ENCODE peak calls at places on chromosome 1, in eight cellular contexts. One of them, this sample, is unnamed.

GRCh38 chr1:6080469-6080868 is 34.8 kb downstream of the KCNAB2 start:
- DNase-seq in breast epithelium: no peak
- DNase-seq in endothelial cell of umbilical vein: peak; percentile 31
- DNase-seq in stomach: no peak
- DNase-seq in tibial nerve: no peak
- DNase-seq in vagina: no peak
- DNase-seq in prostate gland: no peak
- DNase-seq in ovary: no peak
- DNase-seq in this sample: no peak

GRCh38 chr1:24018611-24019580 is 38.8 kb upstream of the SRSF10 start:
- DNase-seq in breast epithelium: peak; percentile 99
- DNase-seq in endothelial cell of umbilical vein: peak; percentile 100
- DNase-seq in stomach: peak; percentile 99
- DNase-seq in tibial nerve: peak; percentile 99
- DNase-seq in vagina: peak; percentile 98
- DNase-seq in prostate gland: peak; percentile 99
- DNase-seq in ovary: peak; percentile 99
- DNase-seq in this sample: peak; percentile 99

GRCh38 chr1:158045639-158046038 is 52.2 kb downstream of the KIRREL1 start:
- DNase-seq in breast epithelium: no peak
- DNase-seq in endothelial cell of umbilical vein: peak; percentile 72
- DNase-seq in stomach: no peak
- DNase-seq in tibial nerve: no peak
- DNase-seq in vagina: no peak
- DNase-seq in prostate gland: peak; percentile 11
- DNase-seq in ovary: no peak
- DNase-seq in this sample: peak; percentile 52

GRCh38 chr1:235601087-235601486 is 48.5 kb downstream of the GNG4 start:
- DNase-seq in breast epithelium: no peak
- DNase-seq in endothelial cell of umbilical vein: peak; percentile 12
- DNase-seq in stomach: peak; percentile 27
- DNase-seq in tibial nerve: no peak
- DNase-seq in vagina: no peak
- DNase-seq in prostate gland: no peak
- DNase-seq in ovary: no peak
- DNase-seq in this sample: no peak

GRCh38 chr1:81351864-81352263 is 448.9 kb upstream of the ADGRL2 start:
- DNase-seq in breast epithelium: no peak
- DNase-seq in endothelial cell of umbilical vein: no peak
- DNase-seq in stomach: no peak
- DNase-seq in tibial nerve: no peak
- DNase-seq in vagina: no peak
- DNase-seq in prostate gland: no peak
- DNase-seq in ovary: no peak
- DNase-seq in this sample: no peak

GRCh38 chr1:82542141-82542540 is 741.4 kb downstream of the ADGRL2 start:
- DNase-seq in breast epithelium: no peak
- DNase-seq in endothelial cell of umbilical vein: no peak
- DNase-seq in stomach: no peak
- DNase-seq in tibial nerve: no peak
- DNase-seq in vagina: no peak
- DNase-seq in prostate gland: no peak
- DNase-seq in ovary: no peak
- DNase-seq in this sample: no peak

GRCh38 chr1:236018885-236019453 is 45.9 kb downstream of the NID1 start:
- DNase-seq in breast epithelium: no peak
- DNase-seq in endothelial cell of umbilical vein: no peak
- DNase-seq in stomach: peak; percentile 50
- DNase-seq in tibial nerve: peak; percentile 78
- DNase-seq in vagina: peak; percentile 100
- DNase-seq in prostate gland: no peak
- DNase-seq in ovary: peak; percentile 68
- DNase-seq in this sample: peak; percentile 90

GRCh38 chr1:26020390-26020789 is 1.2 kb upstream of the EXTL1 start:
- DNase-seq in breast epithelium: no peak
- DNase-seq in endothelial cell of umbilical vein: no peak
- DNase-seq in stomach: no peak
- DNase-seq in tibial nerve: no peak
- DNase-seq in vagina: no peak
- DNase-seq in prostate gland: no peak
- DNase-seq in ovary: peak; percentile 52
- DNase-seq in this sample: peak; percentile 46

GRCh38 chr1:101285922-101286568 is 49.2 kb downstream of the S1PR1 start:
- DNase-seq in breast epithelium: no peak
- DNase-seq in endothelial cell of umbilical vein: peak; percentile 39
- DNase-seq in stomach: no peak
- DNase-seq in tibial nerve: no peak
- DNase-seq in vagina: peak; percentile 44
- DNase-seq in prostate gland: no peak
- DNase-seq in ovary: no peak
- DNase-seq in this sample: no peak

GRCh38 chr1:32249831-32250525 is 1.1 kb upstream of the LCK start:
- DNase-seq in breast epithelium: no peak
- DNase-seq in endothelial cell of umbilical vein: peak; percentile 88
- DNase-seq in stomach: peak; percentile 52
- DNase-seq in tibial nerve: no peak
- DNase-seq in vagina: no peak
- DNase-seq in prostate gland: no peak
- DNase-seq in ovary: no peak
- DNase-seq in this sample: peak; percentile 77

GRCh38 chr1:6033986-6034749 is 11.5 kb upstream of the KCNAB2 start:
- DNase-seq in breast epithelium: no peak
- DNase-seq in endothelial cell of umbilical vein: peak; percentile 30
- DNase-seq in stomach: peak; percentile 44
- DNase-seq in tibial nerve: no peak
- DNase-seq in vagina: no peak
- DNase-seq in prostate gland: no peak
- DNase-seq in ovary: no peak
- DNase-seq in this sample: no peak

GRCh38 chr1:58883888-58884482 is 100.1 kb upstream of the JUN start:
- DNase-seq in breast epithelium: no peak
- DNase-seq in endothelial cell of umbilical vein: peak; percentile 97
- DNase-seq in stomach: no peak
- DNase-seq in tibial nerve: no peak
- DNase-seq in vagina: no peak
- DNase-seq in prostate gland: no peak
- DNase-seq in ovary: no peak
- DNase-seq in this sample: no peak

GRCh38 chr1:241926141-241926540 is 31.4 kb upstream of the BECN2 start:
- DNase-seq in breast epithelium: no peak
- DNase-seq in endothelial cell of umbilical vein: peak; percentile 37
- DNase-seq in stomach: no peak
- DNase-seq in tibial nerve: no peak
- DNase-seq in vagina: no peak
- DNase-seq in prostate gland: no peak
- DNase-seq in ovary: no peak
- DNase-seq in this sample: no peak

GRCh38 chr1:17849216-17849615 is 94.1 kb downstream of the ACTL8 start:
- DNase-seq in breast epithelium: no peak
- DNase-seq in endothelial cell of umbilical vein: no peak
- DNase-seq in stomach: no peak
- DNase-seq in tibial nerve: no peak
- DNase-seq in vagina: no peak
- DNase-seq in prostate gland: no peak
- DNase-seq in ovary: no peak
- DNase-seq in this sample: no peak

GRCh38 chr1:228767636-228768344 is 32.5 kb downstream of the RHOU start:
- DNase-seq in breast epithelium: no peak
- DNase-seq in endothelial cell of umbilical vein: no peak
- DNase-seq in stomach: no peak
- DNase-seq in tibial nerve: no peak
- DNase-seq in vagina: no peak
- DNase-seq in prostate gland: no peak
- DNase-seq in ovary: no peak
- DNase-seq in this sample: no peak

GRCh38 chr1:47840338-47840737 is 156.8 kb downstream of the TRABD2B start:
- DNase-seq in breast epithelium: no peak
- DNase-seq in endothelial cell of umbilical vein: no peak
- DNase-seq in stomach: no peak
- DNase-seq in tibial nerve: no peak
- DNase-seq in vagina: no peak
- DNase-seq in prostate gland: no peak
- DNase-seq in ovary: no peak
- DNase-seq in this sample: no peak

GRCh38 chr1:248816042-248816851 is 9.5 kb downstream of the SH3BP5L start:
- DNase-seq in breast epithelium: no peak
- DNase-seq in endothelial cell of umbilical vein: no peak
- DNase-seq in stomach: no peak
- DNase-seq in tibial nerve: no peak
- DNase-seq in vagina: no peak
- DNase-seq in prostate gland: no peak
- DNase-seq in ovary: no peak
- DNase-seq in this sample: no peak
- H3K4me3 ChIP-seq in breast epithelium: no peak overlapping the region
- H3K4me3 ChIP-seq in endothelial cell of umbilical vein: no peak overlapping the region
- H3K4me3 ChIP-seq in stomach: no peak overlapping the region
- H3K4me3 ChIP-seq in tibial nerve: no peak overlapping the region
- H3K4me3 ChIP-seq in vagina: no peak overlapping the region
- H3K4me3 ChIP-seq in prostate gland: no peak overlapping the region
- H3K4me3 ChIP-seq in ovary: no peak overlapping the region
- H3K4me3 ChIP-seq in this sample: no peak overlapping the region

GRCh38 chr1:208211901-208212843 is 32.0 kb downstream of the PLXNA2 start:
- DNase-seq in breast epithelium: no peak
- DNase-seq in endothelial cell of umbilical vein: peak; percentile 67
- DNase-seq in stomach: no peak
- DNase-seq in tibial nerve: no peak
- DNase-seq in vagina: no peak
- DNase-seq in prostate gland: no peak
- DNase-seq in ovary: no peak
- DNase-seq in this sample: no peak

GRCh38 chr1:208213786-208214185 is 30.4 kb downstream of the PLXNA2 start:
- DNase-seq in breast epithelium: no peak
- DNase-seq in endothelial cell of umbilical vein: peak; percentile 65
- DNase-seq in stomach: no peak
- DNase-seq in tibial nerve: no peak
- DNase-seq in vagina: no peak
- DNase-seq in prostate gland: no peak
- DNase-seq in ovary: no peak
- DNase-seq in this sample: no peak

GRCh38 chr1:208209896-208210589 is 34.1 kb downstream of the PLXNA2 start:
- DNase-seq in breast epithelium: no peak
- DNase-seq in endothelial cell of umbilical vein: no peak
- DNase-seq in stomach: no peak
- DNase-seq in tibial nerve: no peak
- DNase-seq in vagina: no peak
- DNase-seq in prostate gland: no peak
- DNase-seq in ovary: no peak
- DNase-seq in this sample: no peak

GRCh38 chr1:208215393-208215792 is 28.8 kb downstream of the PLXNA2 start:
- DNase-seq in breast epithelium: no peak
- DNase-seq in endothelial cell of umbilical vein: no peak
- DNase-seq in stomach: no peak
- DNase-seq in tibial nerve: no peak
- DNase-seq in vagina: no peak
- DNase-seq in prostate gland: no peak
- DNase-seq in ovary: no peak
- DNase-seq in this sample: no peak

DNA sequence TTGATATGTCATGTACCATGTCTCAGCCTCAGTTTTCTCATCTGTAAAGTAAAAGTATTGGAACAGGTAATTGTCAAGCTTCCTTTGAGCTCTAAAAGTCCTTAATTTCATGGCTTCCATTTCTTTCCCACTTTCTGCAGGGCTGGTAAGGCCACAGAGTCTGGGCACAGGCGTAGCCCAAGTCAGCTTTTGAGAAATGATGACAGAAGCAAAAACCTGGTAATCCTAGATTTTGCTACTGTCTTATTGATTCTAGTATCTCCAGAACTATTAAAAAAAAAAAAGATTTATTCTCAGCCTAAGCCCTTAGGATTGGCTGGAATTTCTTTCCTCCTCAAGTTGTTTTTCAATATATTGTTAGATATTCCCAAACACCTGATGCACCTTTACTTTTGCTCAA is 31.3 kb downstream of the PLXNA2 start:
- DNase-seq in breast epithelium: no peak
- DNase-seq in endothelial cell of umbilical vein: no peak
- DNase-seq in stomach: no peak
- DNase-seq in tibial nerve: no peak
- DNase-seq in vagina: no peak
- DNase-seq in prostate gland: no peak
- DNase-seq in ovary: no peak
- DNase-seq in this sample: no peak
- H3K4me1 ChIP-seq in breast epithelium: peaks cover 7% of the 10 kb centered on the region
- H3K4me1 ChIP-seq in endothelial cell of umbilical vein: peaks cover 91% of the 10 kb centered on the region
- H3K4me1 ChIP-seq in stomach: peaks cover 16% of the 10 kb centered on the region
- H3K4me1 ChIP-seq in tibial nerve: peaks cover 37% of the 10 kb centered on the region
- H3K4me1 ChIP-seq in vagina: peaks cover 37% of the 10 kb centered on the region
- H3K4me1 ChIP-seq in prostate gland: peaks cover 2% of the 10 kb centered on the region
- H3K4me1 ChIP-seq in ovary: peaks cover 9% of the 10 kb centered on the region
- H3K4me1 ChIP-seq in this sample: no peaks in the 10 kb centered on the region

GRCh38 chr1:35190784-35191183 is 2.2 kb downstream of the SFPQ start:
- DNase-seq in breast epithelium: no peak
- DNase-seq in endothelial cell of umbilical vein: no peak
- DNase-seq in stomach: no peak
- DNase-seq in tibial nerve: no peak
- DNase-seq in vagina: no peak
- DNase-seq in prostate gland: no peak
- DNase-seq in ovary: no peak
- DNase-seq in this sample: no peak
- TF ChIP-seq POLR2A in breast epithelium: no peak
- TF ChIP-seq POLR2A in endothelial cell of umbilical vein: no peak
- TF ChIP-seq POLR2A in stomach: no peak
- TF ChIP-seq POLR2A in tibial nerve: no peak
- TF ChIP-seq POLR2A in vagina: no peak
- TF ChIP-seq POLR2A in prostate gland: no peak
- TF ChIP-seq POLR2A in ovary: no peak
- TF ChIP-seq POLR2A in this sample: no peak

GRCh38 chr1:198245379-198245778 is 88.6 kb downstream of the NEK7 start:
- DNase-seq in breast epithelium: no peak
- DNase-seq in endothelial cell of umbilical vein: no peak
- DNase-seq in stomach: no peak
- DNase-seq in tibial nerve: no peak
- DNase-seq in vagina: no peak
- DNase-seq in prostate gland: no peak
- DNase-seq in ovary: no peak
- DNase-seq in this sample: no peak

GRCh38 chr1:198241553-198241952 is 84.8 kb downstream of the NEK7 start:
- DNase-seq in breast epithelium: no peak
- DNase-seq in endothelial cell of umbilical vein: no peak
- DNase-seq in stomach: no peak
- DNase-seq in tibial nerve: no peak
- DNase-seq in vagina: no peak
- DNase-seq in prostate gland: no peak
- DNase-seq in ovary: no peak
- DNase-seq in this sample: no peak

GRCh38 chr1:198246331-198246730 is 89.5 kb downstream of the NEK7 start:
- DNase-seq in breast epithelium: no peak
- DNase-seq in endothelial cell of umbilical vein: no peak
- DNase-seq in stomach: no peak
- DNase-seq in tibial nerve: no peak
- DNase-seq in vagina: no peak
- DNase-seq in prostate gland: no peak
- DNase-seq in ovary: no peak
- DNase-seq in this sample: no peak

DNA sequence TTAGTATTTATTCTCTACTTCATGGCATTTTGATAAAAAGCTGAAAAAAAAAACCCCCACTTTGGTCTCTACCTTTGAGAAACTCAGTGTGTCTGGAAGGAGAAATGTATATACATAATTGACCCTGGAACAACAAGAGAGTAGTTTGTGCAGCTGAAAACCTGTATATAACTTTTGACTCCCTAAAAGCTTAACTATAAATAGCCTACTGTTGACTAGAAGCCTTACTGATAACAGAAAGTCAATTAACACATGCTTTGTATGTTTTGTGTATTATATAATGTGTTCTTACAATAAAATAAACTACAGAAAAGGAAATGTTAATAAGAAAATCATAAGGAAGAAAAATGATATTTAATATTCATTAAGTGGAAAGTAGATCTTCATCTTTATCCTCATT is 88.0 kb downstream of the NEK7 start:
- DNase-seq in breast epithelium: no peak
- DNase-seq in endothelial cell of umbilical vein: no peak
- DNase-seq in stomach: no peak
- DNase-seq in tibial nerve: no peak
- DNase-seq in vagina: no peak
- DNase-seq in prostate gland: no peak
- DNase-seq in ovary: no peak
- DNase-seq in this sample: no peak
- H3K4me3 ChIP-seq in breast epithelium: no peak overlapping the region
- H3K4me3 ChIP-seq in endothelial cell of umbilical vein: no peak overlapping the region
- H3K4me3 ChIP-seq in stomach: no peak overlapping the region
- H3K4me3 ChIP-seq in tibial nerve: no peak overlapping the region
- H3K4me3 ChIP-seq in vagina: no peak overlapping the region
- H3K4me3 ChIP-seq in prostate gland: no peak overlapping the region
- H3K4me3 ChIP-seq in ovary: no peak overlapping the region
- H3K4me3 ChIP-seq in this sample: no peak overlapping the region

This sample was measured in uterus.